ENCODE peak calls at places on chromosomes 6 and 20, in six cellular contexts. R, O, Q, N, X and P are unnamed samples.

GRCh38 chr6:30100585-30101422 is 12.1 kb downstream of the TRIM31 start:
- DNase-seq in R (peak; percentile 73), O (peak; percentile 29), Q (no peak), N (no peak), X (no peak), P (no peak)

GRCh38 chr20:4591975-4592315 is 129.8 kb upstream of the PRND start:
- DNase-seq in R (no peak), O (no peak), Q (no peak), N (no peak), X (no peak), P (no peak)

GRCh38 chr6:7535498-7535897 is 6.0 kb upstream of the DSP start:
- DNase-seq in R (no peak), O (no peak), Q (no peak), N (peak; percentile 6), X (peak; percentile 73), P (no peak)

GRCh38 chr6:96391776-96392175 is 129.8 kb upstream of the UFL1 start:
- DNase-seq in R (peak; percentile 68), O (peak; percentile 87), Q (no peak), N (peak; percentile 4), X (no peak), P (peak; percentile 80)

GRCh38 chr20:2149507-2149906 is 47.9 kb downstream of the STK35 start:
- DNase-seq in R (no peak), O (no peak), Q (peak; percentile 34), N (peak; percentile 9), X (peak; percentile 62), P (no peak)

GRCh38 chr20:40600441-40601235 is 88.4 kb downstream of the MAFB start:
- DNase-seq in R (no peak), O (no peak), Q (no peak), N (no peak), X (no peak), P (no peak)

GRCh38 chr20:17661121-17661744 is 20.8 kb downstream of the RRBP1 start:
- DNase-seq in R (no peak), O (no peak), Q (no peak), N (no peak), X (no peak), P (no peak)

GRCh38 chr6:153511896-153512496 is 380.9 kb upstream of the RGS17 start:
- DNase-seq in R (no peak), O (peak; percentile 55), Q (peak; percentile 44), N (no peak), X (peak; percentile 3), P (peak; percentile 18)

GRCh38 chr20:6613280-6613861 is 154.1 kb upstream of the BMP2 start:
- DNase-seq in R (no peak), O (peak; percentile 44), Q (no peak), N (no peak), X (no peak), P (no peak)

GRCh38 chr6:68880050-68880449 is 245.0 kb downstream of the ADGRB3 start:
- DNase-seq in R (no peak), O (no peak), Q (peak; percentile 20), N (no peak), X (no peak), P (no peak)

GRCh38 chr20:38021373-38021772 is 11.9 kb downstream of the TTI1 start:
- DNase-seq in R (no peak), O (no peak), Q (peak; percentile 64), N (no peak), X (peak; percentile 53), P (no peak)

GRCh38 chr6:43698584-43699349 is 11.2 kb upstream of the MRPS18A start:
- DNase-seq in R (no peak), O (peak; percentile 34), Q (peak; percentile 90), N (no peak), X (peak; percentile 64), P (no peak)

GRCh38 chr6:15441215-15441868 is 195.5 kb downstream of the JARID2 start:
- DNase-seq in R (no peak), O (peak; percentile 77), Q (peak; percentile 82), N (peak; percentile 60), X (peak; percentile 78), P (peak; percentile 31)

GRCh38 chr6:15945593-15946159 is 183.2 kb upstream of the MYLIP start:
- DNase-seq in R (no peak), O (no peak), Q (peak; percentile 35), N (no peak), X (peak; percentile 4), P (no peak)

GRCh38 chr6:17352302-17352701 is 41.1 kb upstream of the CAP2 start:
- DNase-seq in R (no peak), O (no peak), Q (peak; percentile 10), N (peak; percentile 5), X (peak; percentile 38), P (no peak)

GRCh38 chr6:43673444-43674063 is 14.0 kb downstream of the MRPS18A start:
- DNase-seq in R (no peak), O (no peak), Q (no peak), N (no peak), X (peak; percentile 24), P (no peak)

GRCh38 chr6:106629103-106629858 is at the start of the genes QRSL1 and RTN4IP1:
- DNase-seq in R (peak; percentile 88), O (peak; percentile 97), Q (peak; percentile 95), N (peak; percentile 90), X (peak; percentile 92), P (peak; percentile 93)

GRCh38 chr6:37779111-37779800 is 40.3 kb upstream of the ZFAND3 start:
- DNase-seq in R (no peak), O (no peak), Q (no peak), N (no peak), X (no peak), P (no peak)

GRCh38 chr6:89081129-89081422 is 525 bp downstream of the PNRC1 start:
- DNase-seq in R (no peak), O (no peak), Q (no peak), N (peak; percentile 62), X (no peak), P (no peak)
- H2BK5ac ChIP-seq in R (peak overlapping the region; percentile 98), O (peak overlapping the region; percentile 50), Q (peak overlapping the region; percentile 88), N (peak overlapping the region; percentile 97), X (peak overlapping the region; percentile 88), P (peak overlapping the region; percentile 97)

GRCh38 chr20:32448306-32449056 is 90.3 kb downstream of the ASXL1 start:
- DNase-seq in R (no peak), O (no peak), Q (no peak), N (no peak), X (no peak), P (no peak)
- H3K36me3 ChIP-seq in R (peaks cover 27% of the 10 kb centered on the region), O (no peaks in the 10 kb centered on the region), Q (peaks cover 91% of the 10 kb centered on the region), N (peaks cover 72% of the 10 kb centered on the region), X (peaks cover 86% of the 10 kb centered on the region), P (peaks cover 46% of the 10 kb centered on the region)

GRCh38 chr6:36692861-36693702 is 4.5 kb upstream of the RAB44 start:
- DNase-seq in R (no peak), O (no peak), Q (no peak), N (no peak), X (no peak), P (no peak)

GRCh38 chr6:36697481-36697903 is at the start of gene RAB44:
- DNase-seq in R (no peak), O (no peak), Q (no peak), N (no peak), X (no peak), P (no peak)

GRCh38 chr6:36695414-36695813 is 2.2 kb upstream of the RAB44 start:
- DNase-seq in R (no peak), O (no peak), Q (no peak), N (no peak), X (no peak), P (no peak)

GRCh38 chr6:36692220-36692619 is 5.4 kb upstream of the RAB44 start:
- DNase-seq in R (no peak), O (no peak), Q (no peak), N (no peak), X (no peak), P (no peak)

DNA sequence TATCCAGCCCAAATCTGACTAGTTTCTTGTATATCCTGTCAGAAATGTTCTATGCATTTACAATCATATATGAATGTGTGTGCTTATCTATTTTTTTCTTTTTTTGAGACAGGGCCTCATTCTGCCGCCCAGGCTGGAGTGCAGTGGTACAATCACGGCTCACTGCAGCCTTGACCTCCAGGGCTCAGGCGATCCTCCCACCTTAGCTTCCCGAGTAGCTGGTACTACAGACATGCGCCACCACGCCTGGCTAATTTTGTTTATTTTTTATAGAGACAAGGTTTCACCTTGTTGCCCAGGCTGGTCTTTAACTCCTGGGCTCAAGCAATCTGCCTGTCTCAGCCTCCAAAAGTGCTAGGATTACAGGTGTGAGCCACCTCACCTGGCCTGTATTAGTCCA is 3.0 kb upstream of the RAB44 start:
- DNase-seq in R (no peak), O (no peak), Q (no peak), N (no peak), X (no peak), P (no peak)
- H3K23ac ChIP-seq in R (no peak overlapping the region), O (no peak overlapping the region), Q (no peak overlapping the region), N (no peak overlapping the region), X (no peak overlapping the region), P (no peak overlapping the region)

GRCh38 chr20:52191436-52192295 is at the start of gene ZFP64:
- DNase-seq in R (peak; percentile 87), O (peak; percentile 83), Q (peak; percentile 87), N (peak; percentile 27), X (peak; percentile 76), P (peak; percentile 70)
- H2BK5ac ChIP-seq in R (peak within 1 kb of the TSS; percentile 87), O (peak within 1 kb of the TSS; percentile 80), Q (peak within 1 kb of the TSS; percentile 96), N (peak within 1 kb of the TSS; percentile 77), X (peak within 1 kb of the TSS; percentile 91), P (peak within 1 kb of the TSS; percentile 85)

GRCh38 chr6:137353842-137354397 is 134.7 kb upstream of the IFNGR1 start:
- DNase-seq in R (no peak), O (no peak), Q (no peak), N (no peak), X (no peak), P (no peak)

GRCh38 chr6:137361701-137362100 is 132.5 kb downstream of the OLIG3 start:
- DNase-seq in R (no peak), O (no peak), Q (no peak), N (no peak), X (no peak), P (no peak)

GRCh38 chr6:137357948-137358266 is 136.3 kb downstream of the OLIG3 start:
- DNase-seq in R (no peak), O (no peak), Q (no peak), N (no peak), X (no peak), P (no peak)

GRCh38 chr6:137357263-137357947 is 136.8 kb downstream of the OLIG3 start:
- DNase-seq in R (no peak), O (no peak), Q (no peak), N (no peak), X (no peak), P (peak; percentile 63)

DNA sequence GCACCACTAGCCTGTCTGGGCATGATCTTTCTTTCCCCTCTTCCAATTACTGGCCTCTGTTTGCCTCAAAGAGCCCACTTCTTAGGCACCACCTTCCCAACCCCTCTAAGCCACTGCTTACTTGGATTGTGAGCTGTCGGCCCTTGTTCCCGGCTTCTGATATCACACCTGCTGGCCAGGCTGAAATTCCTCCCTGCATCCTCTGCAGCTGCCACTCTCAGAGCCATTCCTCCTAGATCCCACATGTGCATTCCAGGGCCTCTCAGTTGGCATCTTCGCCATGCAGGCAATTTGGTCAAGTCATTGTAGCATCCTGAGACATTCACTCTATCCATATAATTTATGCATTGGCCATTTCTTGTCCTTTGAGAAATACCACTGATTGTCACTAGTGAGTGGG is 135.9 kb downstream of the OLIG3 start:
- DNase-seq in R (no peak), O (peak; percentile 56), Q (no peak), N (no peak), X (no peak), P (no peak)
- H3K36me3 ChIP-seq in R (no peaks in the 10 kb centered on the region), O (no peaks in the 10 kb centered on the region), Q (no peaks in the 10 kb centered on the region), N (no peaks in the 10 kb centered on the region), X (no peaks in the 10 kb centered on the region), P (no peaks in the 10 kb centered on the region)